ENCODE peak calls at places on chromosome 3, in seven cellular contexts. One of them, this sample, is unnamed.

GRCh38 chr3:35785540-35785939 is 146.2 kb downstream of the ARPP21 start:
- DNase-seq in EL: no peak
- DNase-seq in T-helper 9 cell: no peak
- DNase-seq in left ventricle myocardium superior: no peak
- DNase-seq in RWPE1: no peak
- DNase-seq in stimulated activated CD8-positive, alpha-beta memory T cell treated with anti-CD3 and anti-CD28 coated beads, Interleukin-4, amount 100 ng/mL, for 1 hour: no peak
- DNase-seq in suprapubic skin: no peak
- DNase-seq in this sample: no peak

GRCh38 chr3:179898024-179898423 is 138.7 kb downstream of the PEX5L start:
- DNase-seq in suprapubic skin: no peak
- DNase-seq in stimulated activated CD8-positive, alpha-beta memory T cell treated with anti-CD3 and anti-CD28 coated beads, Interleukin-4, amount 100 ng/mL, for 1 hour: no peak
- DNase-seq in EL: peak
- DNase-seq in T-helper 9 cell: no peak
- DNase-seq in RWPE1: peak
- DNase-seq in left ventricle myocardium superior: no peak
- DNase-seq in this sample: no peak

GRCh38 chr3:105801397-105801796 is 67.4 kb downstream of the CBLB start:
- DNase-seq in stimulated activated CD8-positive, alpha-beta memory T cell treated with anti-CD3 and anti-CD28 coated beads, Interleukin-4, amount 100 ng/mL, for 1 hour: no peak
- DNase-seq in T-helper 9 cell: no peak
- DNase-seq in RWPE1: no peak
- DNase-seq in EL: no peak
- DNase-seq in left ventricle myocardium superior: no peak
- DNase-seq in suprapubic skin: no peak
- DNase-seq in this sample: no peak

GRCh38 chr3:50617096-50617791 is at the start of gene MAPKAPK3:
- DNase-seq in T-helper 9 cell: peak
- DNase-seq in RWPE1: no peak
- DNase-seq in EL: peak
- DNase-seq in left ventricle myocardium superior: peak
- DNase-seq in stimulated activated CD8-positive, alpha-beta memory T cell treated with anti-CD3 and anti-CD28 coated beads, Interleukin-4, amount 100 ng/mL, for 1 hour: no peak
- DNase-seq in suprapubic skin: no peak
- DNase-seq in this sample: peak

GRCh38 chr3:37905987-37906674 is 44.5 kb downstream of the CTDSPL start:
- DNase-seq in left ventricle myocardium superior: no peak
- DNase-seq in T-helper 9 cell: no peak
- DNase-seq in EL: peak
- DNase-seq in stimulated activated CD8-positive, alpha-beta memory T cell treated with anti-CD3 and anti-CD28 coated beads, Interleukin-4, amount 100 ng/mL, for 1 hour: no peak
- DNase-seq in RWPE1: no peak
- DNase-seq in suprapubic skin: no peak
- DNase-seq in this sample: no peak

GRCh38 chr3:64956619-64957018 is 268.8 kb upstream of the ADAMTS9 start:
- DNase-seq in T-helper 9 cell: no peak
- DNase-seq in left ventricle myocardium superior: no peak
- DNase-seq in stimulated activated CD8-positive, alpha-beta memory T cell treated with anti-CD3 and anti-CD28 coated beads, Interleukin-4, amount 100 ng/mL, for 1 hour: no peak
- DNase-seq in RWPE1: no peak
- DNase-seq in suprapubic skin: no peak
- DNase-seq in EL: no peak
- DNase-seq in this sample: no peak

GRCh38 chr3:13009132-13009945 is 63.9 kb downstream of the IQSEC1 start:
- DNase-seq in T-helper 9 cell: peak
- DNase-seq in left ventricle myocardium superior: peak
- DNase-seq in suprapubic skin: no peak
- DNase-seq in EL: no peak
- DNase-seq in RWPE1: no peak
- DNase-seq in stimulated activated CD8-positive, alpha-beta memory T cell treated with anti-CD3 and anti-CD28 coated beads, Interleukin-4, amount 100 ng/mL, for 1 hour: no peak
- DNase-seq in this sample: peak

GRCh38 chr3:127709320-127710060 is 36.7 kb downstream of the ABTB1 start:
- DNase-seq in RWPE1: no peak
- DNase-seq in T-helper 9 cell: no peak
- DNase-seq in suprapubic skin: no peak
- DNase-seq in EL: peak
- DNase-seq in stimulated activated CD8-positive, alpha-beta memory T cell treated with anti-CD3 and anti-CD28 coated beads, Interleukin-4, amount 100 ng/mL, for 1 hour: no peak
- DNase-seq in left ventricle myocardium superior: no peak
- DNase-seq in this sample: peak

GRCh38 chr3:152942366-152942765 is 107.4 kb downstream of the P2RY1 start:
- DNase-seq in suprapubic skin: no peak
- DNase-seq in EL: no peak
- DNase-seq in RWPE1: peak
- DNase-seq in T-helper 9 cell: no peak
- DNase-seq in left ventricle myocardium superior: no peak
- DNase-seq in stimulated activated CD8-positive, alpha-beta memory T cell treated with anti-CD3 and anti-CD28 coated beads, Interleukin-4, amount 100 ng/mL, for 1 hour: no peak
- DNase-seq in this sample: no peak

GRCh38 chr3:62229201-62229600 is 144.1 kb downstream of the FEZF2 start:
- DNase-seq in RWPE1: no peak
- DNase-seq in EL: no peak
- DNase-seq in suprapubic skin: no peak
- DNase-seq in T-helper 9 cell: no peak
- DNase-seq in left ventricle myocardium superior: no peak
- DNase-seq in stimulated activated CD8-positive, alpha-beta memory T cell treated with anti-CD3 and anti-CD28 coated beads, Interleukin-4, amount 100 ng/mL, for 1 hour: no peak
- DNase-seq in this sample: no peak

GRCh38 chr3:42264399-42265058 is 1.5 kb downstream of the CCK start:
- DNase-seq in stimulated activated CD8-positive, alpha-beta memory T cell treated with anti-CD3 and anti-CD28 coated beads, Interleukin-4, amount 100 ng/mL, for 1 hour: no peak
- DNase-seq in suprapubic skin: peak
- DNase-seq in EL: peak
- DNase-seq in left ventricle myocardium superior: peak
- DNase-seq in T-helper 9 cell: no peak
- DNase-seq in RWPE1: peak
- DNase-seq in this sample: peak

GRCh38 chr3:116426036-116426435 is 19.3 kb downstream of the LSAMP start:
- DNase-seq in left ventricle myocardium superior: no peak
- DNase-seq in T-helper 9 cell: no peak
- DNase-seq in suprapubic skin: no peak
- DNase-seq in EL: no peak
- DNase-seq in RWPE1: no peak
- DNase-seq in stimulated activated CD8-positive, alpha-beta memory T cell treated with anti-CD3 and anti-CD28 coated beads, Interleukin-4, amount 100 ng/mL, for 1 hour: no peak
- DNase-seq in this sample: no peak

GRCh38 chr3:122921791-122922651 is 105.5 kb downstream of the SEMA5B start:
- DNase-seq in EL: peak
- DNase-seq in stimulated activated CD8-positive, alpha-beta memory T cell treated with anti-CD3 and anti-CD28 coated beads, Interleukin-4, amount 100 ng/mL, for 1 hour: no peak
- DNase-seq in RWPE1: peak
- DNase-seq in left ventricle myocardium superior: no peak
- DNase-seq in T-helper 9 cell: no peak
- DNase-seq in suprapubic skin: peak
- DNase-seq in this sample: peak

GRCh38 chr3:19506171-19506570 is 357.9 kb downstream of the KCNH8 start:
- DNase-seq in stimulated activated CD8-positive, alpha-beta memory T cell treated with anti-CD3 and anti-CD28 coated beads, Interleukin-4, amount 100 ng/mL, for 1 hour: no peak
- DNase-seq in suprapubic skin: no peak
- DNase-seq in EL: no peak
- DNase-seq in left ventricle myocardium superior: no peak
- DNase-seq in RWPE1: no peak
- DNase-seq in T-helper 9 cell: no peak
- DNase-seq in this sample: no peak

GRCh38 chr3:136396916-136397315 is 146.8 kb downstream of the PCCB start:
- DNase-seq in stimulated activated CD8-positive, alpha-beta memory T cell treated with anti-CD3 and anti-CD28 coated beads, Interleukin-4, amount 100 ng/mL, for 1 hour: no peak
- DNase-seq in T-helper 9 cell: no peak
- DNase-seq in suprapubic skin: no peak
- DNase-seq in RWPE1: no peak
- DNase-seq in left ventricle myocardium superior: no peak
- DNase-seq in EL: peak
- DNase-seq in this sample: no peak

GRCh38 chr3:173958805-173959204 is 561.3 kb downstream of the NLGN1 start:
- DNase-seq in EL: no peak
- DNase-seq in T-helper 9 cell: no peak
- DNase-seq in RWPE1: no peak
- DNase-seq in left ventricle myocardium superior: no peak
- DNase-seq in suprapubic skin: peak
- DNase-seq in stimulated activated CD8-positive, alpha-beta memory T cell treated with anti-CD3 and anti-CD28 coated beads, Interleukin-4, amount 100 ng/mL, for 1 hour: no peak
- DNase-seq in this sample: no peak

GRCh38 chr3:49805884-49806701 is 3.0 kb downstream of the INKA1 start:
- DNase-seq in suprapubic skin: no peak
- DNase-seq in RWPE1: no peak
- DNase-seq in left ventricle myocardium superior: peak
- DNase-seq in T-helper 9 cell: no peak
- DNase-seq in EL: no peak
- DNase-seq in stimulated activated CD8-positive, alpha-beta memory T cell treated with anti-CD3 and anti-CD28 coated beads, Interleukin-4, amount 100 ng/mL, for 1 hour: no peak
- DNase-seq in this sample: peak

GRCh38 chr3:188788621-188789081 is 383.1 kb upstream of the TPRG1 start:
- DNase-seq in left ventricle myocardium superior: no peak
- DNase-seq in suprapubic skin: no peak
- DNase-seq in T-helper 9 cell: peak
- DNase-seq in stimulated activated CD8-positive, alpha-beta memory T cell treated with anti-CD3 and anti-CD28 coated beads, Interleukin-4, amount 100 ng/mL, for 1 hour: peak
- DNase-seq in EL: peak
- DNase-seq in RWPE1: peak
- DNase-seq in this sample: no peak

GRCh38 chr3:168249539-168250414 is 154.1 kb upstream of the GOLIM4 start:
- DNase-seq in EL: peak
- DNase-seq in T-helper 9 cell: no peak
- DNase-seq in left ventricle myocardium superior: peak
- DNase-seq in stimulated activated CD8-positive, alpha-beta memory T cell treated with anti-CD3 and anti-CD28 coated beads, Interleukin-4, amount 100 ng/mL, for 1 hour: no peak
- DNase-seq in RWPE1: peak
- DNase-seq in suprapubic skin: peak
- DNase-seq in this sample: peak